ENCODE peak calls at places on chromosome 4, in four cellular contexts. One of them, this sample, is unnamed.
A peak's percentile ranks its signal among the peaks of the same experiment; 100 is the strongest.

GRCh38 chr4:69617083-69617694 is 22.3 kb downstream of the UGT2A2 start:
- DNase-seq in fibroblast of the conjunctiva: peak; percentile 29
- DNase-seq in stomach: no peak
- DNase-seq in fibroblast of the aortic adventitia: peak; percentile 68
- DNase-seq in this sample: peak; percentile 3

GRCh38 chr4:88225216-88226107 is 58.9 kb downstream of the PPM1K start:
- DNase-seq in fibroblast of the aortic adventitia: peak; percentile 36
- DNase-seq in fibroblast of the conjunctiva: no peak
- DNase-seq in stomach: no peak
- DNase-seq in this sample: no peak

GRCh38 chr4:80336582-80336981 is 1.1 kb downstream of the CFAP299 start:
- DNase-seq in fibroblast of the conjunctiva: peak; percentile 10
- DNase-seq in fibroblast of the aortic adventitia: peak; percentile 62
- DNase-seq in stomach: no peak
- DNase-seq in this sample: peak; percentile 35

GRCh38 chr4:71765349-71765748 is 18.5 kb downstream of the GC start:
- DNase-seq in fibroblast of the conjunctiva: no peak
- DNase-seq in stomach: no peak
- DNase-seq in fibroblast of the aortic adventitia: peak; percentile 26
- DNase-seq in this sample: no peak

GRCh38 chr4:76589402-76589801 is 154.4 kb downstream of the SHROOM3 start:
- DNase-seq in fibroblast of the aortic adventitia: peak; percentile 90
- DNase-seq in fibroblast of the conjunctiva: peak; percentile 49
- DNase-seq in stomach: no peak
- DNase-seq in this sample: no peak

GRCh38 chr4:166301266-166301665 is 428.2 kb downstream of the TLL1 start:
- DNase-seq in fibroblast of the conjunctiva: no peak
- DNase-seq in stomach: no peak
- DNase-seq in fibroblast of the aortic adventitia: no peak
- DNase-seq in this sample: no peak

GRCh38 chr4:40206421-40206820 is 9.6 kb downstream of the RHOH start:
- DNase-seq in fibroblast of the aortic adventitia: no peak
- DNase-seq in stomach: no peak
- DNase-seq in fibroblast of the conjunctiva: no peak
- DNase-seq in this sample: no peak

GRCh38 chr4:173121044-173121685 is 47.4 kb upstream of the GALNT7 start:
- DNase-seq in stomach: peak; percentile 40
- DNase-seq in fibroblast of the conjunctiva: no peak
- DNase-seq in fibroblast of the aortic adventitia: peak; percentile 47
- DNase-seq in this sample: peak; percentile 47

GRCh38 chr4:41399191-41399590 is 138.8 kb upstream of the LIMCH1 start:
- DNase-seq in fibroblast of the conjunctiva: no peak
- DNase-seq in fibroblast of the aortic adventitia: no peak
- DNase-seq in stomach: no peak
- DNase-seq in this sample: no peak

GRCh38 chr4:34720563-34720962 is 1523.8 kb downstream of the ARAP2 start:
- DNase-seq in fibroblast of the aortic adventitia: peak; percentile 43
- DNase-seq in stomach: no peak
- DNase-seq in fibroblast of the conjunctiva: peak; percentile 48
- DNase-seq in this sample: no peak

GRCh38 chr4:6618386-6619115 is 21.9 kb upstream of the MRFAP1 start:
- DNase-seq in fibroblast of the aortic adventitia: no peak
- DNase-seq in fibroblast of the conjunctiva: no peak
- DNase-seq in stomach: no peak
- DNase-seq in this sample: no peak

GRCh38 chr4:37188100-37188499 is 56.4 kb upstream of the NWD2 start:
- DNase-seq in fibroblast of the conjunctiva: no peak
- DNase-seq in fibroblast of the aortic adventitia: no peak
- DNase-seq in stomach: no peak
- DNase-seq in this sample: no peak

GRCh38 chr4:78753091-78753490 is 23.1 kb upstream of the BMP2K start:
- DNase-seq in fibroblast of the aortic adventitia: no peak
- DNase-seq in stomach: no peak
- DNase-seq in fibroblast of the conjunctiva: no peak
- DNase-seq in this sample: no peak

GRCh38 chr4:25021206-25021605 is 9.5 kb downstream of the LGI2 start:
- DNase-seq in stomach: no peak
- DNase-seq in fibroblast of the conjunctiva: peak; percentile 14
- DNase-seq in fibroblast of the aortic adventitia: no peak
- DNase-seq in this sample: no peak

GRCh38 chr4:31411606-31412005 is 691.4 kb downstream of the PCDH7 start:
- DNase-seq in stomach: no peak
- DNase-seq in fibroblast of the conjunctiva: no peak
- DNase-seq in fibroblast of the aortic adventitia: no peak
- DNase-seq in this sample: no peak

GRCh38 chr4:46946914-46947313 is 37.9 kb upstream of the COX7B2 start:
- DNase-seq in stomach: no peak
- DNase-seq in fibroblast of the aortic adventitia: peak; percentile 20
- DNase-seq in fibroblast of the conjunctiva: no peak
- DNase-seq in this sample: no peak

GRCh38 chr4:74097161-74097560 is 1.8 kb downstream of the CXCL2 start:
- DNase-seq in stomach: no peak
- DNase-seq in fibroblast of the aortic adventitia: peak; percentile 27
- DNase-seq in fibroblast of the conjunctiva: no peak
- DNase-seq in this sample: no peak

GRCh38 chr4:137993232-137993631 is 248.9 kb downstream of the SLC7A11 start:
- DNase-seq in stomach: no peak
- DNase-seq in fibroblast of the conjunctiva: no peak
- DNase-seq in fibroblast of the aortic adventitia: no peak
- DNase-seq in this sample: no peak

GRCh38 chr4:113540859-113541258 is 220.7 kb downstream of the CAMK2D start:
- DNase-seq in fibroblast of the aortic adventitia: peak; percentile 61
- DNase-seq in fibroblast of the conjunctiva: peak; percentile 35
- DNase-seq in stomach: no peak
- DNase-seq in this sample: peak; percentile 9

GRCh38 chr4:26178874-26179273 is 141.9 kb upstream of the RBPJ start:
- DNase-seq in stomach: no peak
- DNase-seq in fibroblast of the conjunctiva: no peak
- DNase-seq in fibroblast of the aortic adventitia: peak; percentile 84
- DNase-seq in this sample: no peak

GRCh38 chr4:71607780-71608673 is 175.9 kb downstream of the GC start:
- DNase-seq in fibroblast of the aortic adventitia: peak; percentile 16
- DNase-seq in fibroblast of the conjunctiva: no peak
- DNase-seq in stomach: no peak
- DNase-seq in this sample: no peak

GRCh38 chr4:123488916-123489315 is 92.3 kb downstream of the SPRY1 start:
- DNase-seq in fibroblast of the aortic adventitia: peak; percentile 32
- DNase-seq in stomach: no peak
- DNase-seq in fibroblast of the conjunctiva: no peak
- DNase-seq in this sample: no peak

GRCh38 chr4:6844986-6845385 is 62.5 kb downstream of the KIAA0232 start:
- DNase-seq in fibroblast of the aortic adventitia: no peak
- DNase-seq in stomach: no peak
- DNase-seq in fibroblast of the conjunctiva: no peak
- DNase-seq in this sample: no peak

GRCh38 chr4:158133551-158133950 is 39.3 kb downstream of the GASK1B start:
- DNase-seq in fibroblast of the aortic adventitia: no peak
- DNase-seq in stomach: no peak
- DNase-seq in fibroblast of the conjunctiva: no peak
- DNase-seq in this sample: no peak

GRCh38 chr4:7103599-7104365 is 35.9 kb upstream of the GRPEL1 start:
- DNase-seq in fibroblast of the conjunctiva: no peak
- DNase-seq in stomach: peak; percentile 89
- DNase-seq in fibroblast of the aortic adventitia: no peak
- DNase-seq in this sample: peak; percentile 89

GRCh38 chr4:184328022-184328736 is 110.5 kb upstream of the ENPP6 start:
- DNase-seq in fibroblast of the aortic adventitia: no peak
- DNase-seq in fibroblast of the conjunctiva: no peak
- DNase-seq in stomach: no peak
- DNase-seq in this sample: no peak

GRCh38 chr4:16297003-16297402 is 70.7 kb upstream of the TAPT1 start:
- DNase-seq in stomach: no peak
- DNase-seq in fibroblast of the aortic adventitia: peak; percentile 16
- DNase-seq in fibroblast of the conjunctiva: no peak
- DNase-seq in this sample: no peak

GRCh38 chr4:10083861-10084641 is 32.5 kb downstream of the WDR1 start:
- DNase-seq in fibroblast of the aortic adventitia: no peak
- DNase-seq in stomach: peak; percentile 24
- DNase-seq in fibroblast of the conjunctiva: no peak
- DNase-seq in this sample: peak; percentile 8

GRCh38 chr4:184641022-184641421 is 8.2 kb downstream of the CASP3 start:
- DNase-seq in fibroblast of the conjunctiva: no peak
- DNase-seq in stomach: no peak
- DNase-seq in fibroblast of the aortic adventitia: no peak
- DNase-seq in this sample: no peak

GRCh38 chr4:109009909-109010308 is 247.1 kb upstream of the ETNPPL start:
- DNase-seq in stomach: no peak
- DNase-seq in fibroblast of the conjunctiva: peak; percentile 53
- DNase-seq in fibroblast of the aortic adventitia: peak; percentile 16
- DNase-seq in this sample: no peak

GRCh38 chr4:182478475-182478874 is 235.3 kb downstream of the TENM3 start:
- DNase-seq in fibroblast of the aortic adventitia: peak; percentile 60
- DNase-seq in fibroblast of the conjunctiva: peak; percentile 13
- DNase-seq in stomach: no peak
- DNase-seq in this sample: no peak

GRCh38 chr4:2007804-2008670 is 737 bp downstream of the NELFA start:
- DNase-seq in stomach: no peak
- DNase-seq in fibroblast of the aortic adventitia: peak; percentile 14
- DNase-seq in fibroblast of the conjunctiva: no peak
- DNase-seq in this sample: no peak

GRCh38 chr4:74320559-74321118 is 12.4 kb downstream of the EPGN start:
- DNase-seq in fibroblast of the aortic adventitia: peak; percentile 82
- DNase-seq in fibroblast of the conjunctiva: peak; percentile 47
- DNase-seq in stomach: peak; percentile 43
- DNase-seq in this sample: peak; percentile 13